ENCODE peak calls at places on chromosomes 1 and 21, in six cellular contexts. Y is RCC 7860, S is RWPE2, O is fibroblast of lung, V is hypothalamus, H is myocyte. U is an unnamed sample.

GRCh38 chr1:72284398-72285073 is 2.2 kb upstream of the NEGR1 start:
- DNase-seq in O (peak; percentile 79), V (peak; percentile 26), S (peak; percentile 47), Y (peak; percentile 91), H (peak; percentile 79), U (no peak)

GRCh38 chr1:37605806-37606474 is 10.2 kb upstream of the GNL2 start:
- DNase-seq in V (no peak), S (no peak), Y (no peak), O (no peak), H (no peak), U (no peak)

GRCh38 chr1:112011231-112011630 is 21.8 kb upstream of the KCND3 start:
- DNase-seq in H (peak; percentile 23), O (no peak), V (peak; percentile 28), S (no peak), Y (peak; percentile 29), U (no peak)

GRCh38 chr21:33931799-33932390 is 16.3 kb upstream of the ATP5PO start:
- DNase-seq in Y (no peak), S (no peak), V (no peak), H (no peak), O (peak; percentile 58), U (no peak)

GRCh38 chr1:164673584-164674214 is 114.7 kb downstream of the PBX1 start:
- DNase-seq in V (no peak), S (no peak), Y (peak; percentile 18), O (no peak), H (peak; percentile 26), U (no peak)

GRCh38 chr21:41432567-41433460 is 6.8 kb downstream of the MX1 start:
- DNase-seq in S (no peak), V (no peak), O (no peak), H (no peak), Y (no peak), U (no peak)

GRCh38 chr1:25197982-25198681 is 34.2 kb downstream of the SYF2 start:
- DNase-seq in V (no peak), S (no peak), Y (no peak), H (no peak), O (no peak), U (no peak)

GRCh38 chr1:2474933-2475371 is 1.1 kb upstream of the PLCH2 start:
- DNase-seq in S (no peak), Y (peak; percentile 4), O (no peak), H (peak; percentile 84), V (no peak), U (no peak)

GRCh38 chr1:3858231-3858981 is 1.1 kb downstream of the DFFB start:
- DNase-seq in S (no peak), O (peak; percentile 36), Y (no peak), V (peak; percentile 27), H (peak; percentile 36), U (no peak)

GRCh38 chr1:72186733-72187307 is 95.5 kb downstream of the NEGR1 start:
- DNase-seq in V (no peak), S (no peak), O (peak; percentile 50), Y (peak; percentile 31), H (peak; percentile 47), U (no peak)

GRCh38 chr21:31500976-31501375 is 156.9 kb upstream of the TIAM1 start:
- DNase-seq in O (no peak), S (no peak), V (no peak), H (no peak), Y (no peak), U (no peak)

U was measured in SIG-M5.